ENCODE peak calls at places on chromosomes 12 and 14, in four cellular contexts. Z is T-helper 9 cell; Q is stimulated activated CD8-positive, alpha-beta memory T cell treated with anti-CD3 and anti-CD28 coated beads, Interleukin-7, amount 100 ng/mL, for 24 hours; I is activated B cell treated with CpG ODN at 0.5 μM for 24 hours. M is an unnamed sample.

GRCh38 chr12:76402259-76402658 is 54.0 kb upstream of the BBS10 start:
- DNase-seq in I (no peak), Z (no peak), Q (no peak), M (no peak)

GRCh38 chr14:20662968-20663731 is 21.2 kb upstream of the RNASE4 start:
- DNase-seq in I (peak), Z (peak), Q (peak), M (peak)

GRCh38 chr14:21454843-21455550 is 926 bp downstream of the CHD8 start:
- DNase-seq in Z (no peak), Q (no peak), I (no peak), M (no peak)

GRCh38 chr14:64721391-64721791 is 17.2 kb downstream of the PLEKHG3 start:
- DNase-seq in I (no peak), Q (no peak), Z (no peak), M (peak)

GRCh38 chr14:50937800-50938199 is 6.5 kb downstream of the PYGL start:
- DNase-seq in Z (no peak), Q (no peak), I (no peak), M (no peak)

GRCh38 chr14:64614992-64615391 is 65.2 kb downstream of the PPP1R36 start:
- DNase-seq in I (no peak), Z (no peak), Q (no peak), M (no peak)

GRCh38 chr12:49636979-49637378 is 13.6 kb downstream of the PRPF40B start:
- DNase-seq in Z (peak), I (peak), Q (no peak), M (peak)

GRCh38 chr14:23300687-23301223 is 1.9 kb downstream of the PPP1R3E start:
- DNase-seq in Z (no peak), Q (no peak), I (peak), M (peak)

GRCh38 chr14:51442513-51443175 is 202.6 kb downstream of the TMX1 start:
- DNase-seq in I (no peak), Z (no peak), Q (no peak), M (no peak)

M was measured in midbrain.